ENCODE peak calls at places on chromosomes 12 and 14, in seven cellular contexts. E, V, Y, M, G, D and X are unnamed samples.

GRCh38 chr12:114679942-114680341 is 4.0 kb downstream of the TBX3 start:
- DNase-seq in Y (no peak), V (no peak), D (no peak), G (no peak), M (no peak), E (no peak), X (no peak)

GRCh38 chr12:54230555-54230954 is 41.8 kb upstream of the SMUG1 start:
- DNase-seq in E (no peak), G (no peak), Y (no peak), D (no peak), M (peak; percentile 45), V (no peak), X (no peak)

GRCh38 chr12:24125280-24125679 is 175.8 kb upstream of the SOX5 start:
- DNase-seq in E (no peak), V (no peak), D (no peak), M (no peak), G (no peak), Y (no peak), X (no peak)

GRCh38 chr14:32472512-32473472 is 143.7 kb downstream of the AKAP6 start:
- DNase-seq in M (peak; percentile 52), G (no peak), V (peak; percentile 67), D (peak; percentile 74), E (no peak), Y (no peak), X (peak; percentile 69)

GRCh38 chr14:65003394-65003793 is 16.7 kb downstream of the FNTB start:
- DNase-seq in M (no peak), D (no peak), V (no peak), Y (no peak), G (no peak), E (no peak), X (no peak)

GRCh38 chr12:4169959-4170358 is 103.6 kb upstream of the CCND2 start:
- DNase-seq in D (no peak), E (no peak), Y (no peak), M (no peak), V (no peak), G (no peak), X (no peak)

GRCh38 chr12:46459881-46460545 is 87.4 kb upstream of the SLC38A2 start:
- DNase-seq in V (no peak), M (no peak), D (no peak), G (no peak), E (peak; percentile 24), Y (peak; percentile 25), X (no peak)

GRCh38 chr14:92922883-92923743 is at the start of gene CHGA:
- DNase-seq in D (peak; percentile 8), E (no peak), Y (peak; percentile 37), M (peak; percentile 40), V (no peak), G (peak; percentile 85), X (peak; percentile 52)

GRCh38 chr14:31880935-31881334 is 196.2 kb upstream of the ARHGAP5 start:
- DNase-seq in M (peak; percentile 34), E (no peak), D (peak; percentile 95), G (no peak), V (peak; percentile 89), Y (no peak), X (peak; percentile 84)

GRCh38 chr14:32352631-32353030 is 23.5 kb downstream of the AKAP6 start:
- DNase-seq in G (no peak), E (no peak), M (no peak), D (peak; percentile 68), Y (no peak), V (peak; percentile 34), X (peak; percentile 45)

GRCh38 chr12:83153156-83153555 is 466.4 kb downstream of the TMTC2 start:
- DNase-seq in V (no peak), M (no peak), D (no peak), G (no peak), Y (no peak), E (no peak), X (no peak)

GRCh38 chr14:77574446-77575125 is 41.9 kb downstream of the SPTLC2 start:
- DNase-seq in D (peak; percentile 22), G (no peak), Y (no peak), M (no peak), V (peak; percentile 30), E (no peak), X (no peak)

GRCh38 chr12:49956663-49957569 is 4.8 kb upstream of the AQP5 start:
- DNase-seq in G (peak; percentile 20), M (no peak), D (no peak), V (no peak), E (no peak), Y (no peak), X (no peak)

GRCh38 chr14:31388687-31389413 is 31.5 kb downstream of the HEATR5A start:
- DNase-seq in V (no peak), Y (no peak), M (no peak), E (no peak), G (no peak), D (no peak), X (peak; percentile 93)

GRCh38 chr12:6548556-6549378 is 7.1 kb downstream of the IFFO1 start:
- DNase-seq in Y (no peak), V (peak; percentile 77), M (peak; percentile 45), G (peak; percentile 91), D (peak; percentile 78), E (no peak), X (peak; percentile 83)

GRCh38 chr12:123102781-123103503 is 47.9 kb downstream of the PITPNM2 start:
- DNase-seq in G (no peak), M (no peak), Y (no peak), V (no peak), E (no peak), D (no peak), X (no peak)

GRCh38 chr14:52922656-52923055 is 28.2 kb downstream of the FERMT2 start:
- DNase-seq in G (no peak), V (peak; percentile 77), E (no peak), Y (no peak), D (peak; percentile 83), M (peak; percentile 37), X (peak; percentile 65)

GRCh38 chr12:53502331-53502730 is 1.2 kb downstream of the TARBP2 start:
- DNase-seq in V (no peak), E (no peak), D (no peak), Y (no peak), M (peak; percentile 51), G (no peak), X (peak; percentile 70)

GRCh38 chr14:98953544-98954346 is 318.3 kb downstream of the BCL11B start:
- DNase-seq in E (peak; percentile 90), G (no peak), D (peak; percentile 79), V (peak; percentile 24), Y (no peak), M (no peak), X (peak; percentile 33)

DNA sequence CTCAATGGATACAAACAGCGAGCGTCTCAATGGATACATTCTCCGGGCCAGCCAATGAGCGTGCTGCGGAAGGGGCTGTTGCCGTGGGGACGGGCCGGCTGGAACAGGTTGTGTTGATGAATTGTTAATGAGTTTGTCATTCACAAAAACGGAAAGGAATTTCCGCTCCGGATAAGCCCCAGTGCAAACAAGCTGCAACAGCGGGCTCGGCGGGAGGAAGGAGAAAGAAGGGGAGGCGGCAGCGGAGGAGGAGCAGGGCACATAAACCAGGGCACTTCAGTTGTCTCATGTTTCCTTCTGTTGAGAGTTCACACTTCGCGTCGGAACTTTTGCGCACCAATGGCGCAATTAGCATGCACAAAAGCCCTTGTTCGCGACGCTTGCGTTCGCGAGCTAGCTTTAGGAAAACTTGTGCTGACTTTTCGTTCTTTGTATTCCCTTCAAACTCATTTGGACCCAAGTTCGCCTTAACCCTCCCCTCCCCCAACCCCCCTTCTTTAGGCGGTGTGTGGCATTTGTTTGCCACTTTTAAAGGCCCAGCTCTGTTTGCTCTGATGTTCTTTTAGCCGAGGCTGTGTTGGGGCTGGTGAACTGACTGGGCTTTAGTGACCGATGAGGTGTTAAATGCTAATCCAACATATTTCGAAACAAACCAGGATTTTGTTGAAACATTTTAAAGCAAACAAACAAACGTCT is at the start of gene DUSP6:
- DNase-seq in D (peak; percentile 99), G (peak; percentile 97), Y (peak; percentile 63), V (peak; percentile 100), M (peak; percentile 100), E (peak; percentile 97), X (peak; percentile 100)
- TF ChIP-seq CTCF in D (no peak), G (peak; percentile 11), Y (no peak), V (no peak), M (no peak), E (no peak), X (no peak)

GRCh38 chr14:93951798-93952540 is 24.4 kb downstream of the ASB2 start:
- DNase-seq in M (no peak), E (no peak), G (no peak), V (no peak), D (peak; percentile 13), Y (no peak), X (no peak)

GRCh38 chr14:93952829-93953228 is 23.5 kb downstream of the ASB2 start:
- DNase-seq in E (no peak), G (no peak), M (no peak), Y (no peak), V (no peak), D (no peak), X (no peak)

GRCh38 chr14:93954516-93954830 is 21.9 kb downstream of the ASB2 start:
- DNase-seq in V (no peak), M (no peak), G (no peak), E (no peak), D (no peak), Y (no peak), X (no peak)

GRCh38 chr14:93953739-93954515 is 22.4 kb downstream of the ASB2 start:
- DNase-seq in E (no peak), D (no peak), G (no peak), Y (no peak), V (no peak), M (no peak), X (no peak)

DNA sequence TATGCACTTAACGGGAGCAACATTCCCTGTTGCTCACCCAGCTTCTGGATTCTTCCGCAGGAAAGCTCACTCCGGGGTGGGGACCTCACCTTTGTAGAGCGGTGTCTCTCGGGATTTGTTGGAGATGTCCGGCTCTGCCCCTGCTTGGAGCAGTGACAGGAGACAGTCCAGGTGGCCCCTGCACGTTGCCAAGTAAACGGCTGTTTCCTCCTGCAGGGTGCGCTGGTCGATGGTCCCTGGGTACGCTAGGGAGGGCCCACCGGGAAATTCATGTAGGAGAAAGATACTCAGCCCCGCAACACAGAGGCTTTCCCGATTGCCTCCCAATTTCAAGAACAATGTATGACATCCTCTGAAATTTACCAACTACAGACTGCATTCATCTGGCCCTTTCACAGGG is 23.1 kb downstream of the ASB2 start:
- DNase-seq in D (no peak), E (no peak), G (no peak), M (no peak), V (no peak), Y (peak; percentile 49), X (no peak)
- TF ChIP-seq CTCF in D (no peak), E (no peak), G (peak; percentile 8), M (no peak), V (no peak), Y (peak; percentile 73), X (peak; percentile 5)

GRCh38 chr12:57397441-57397840 is 33.4 kb downstream of the R3HDM2 start:
- DNase-seq in G (no peak), E (no peak), V (no peak), M (no peak), D (no peak), Y (no peak), X (no peak)
- TF ChIP-seq CTCF in G (no peak), E (no peak), V (peak; percentile 20), M (no peak), D (no peak), Y (no peak), X (no peak)

DNA sequence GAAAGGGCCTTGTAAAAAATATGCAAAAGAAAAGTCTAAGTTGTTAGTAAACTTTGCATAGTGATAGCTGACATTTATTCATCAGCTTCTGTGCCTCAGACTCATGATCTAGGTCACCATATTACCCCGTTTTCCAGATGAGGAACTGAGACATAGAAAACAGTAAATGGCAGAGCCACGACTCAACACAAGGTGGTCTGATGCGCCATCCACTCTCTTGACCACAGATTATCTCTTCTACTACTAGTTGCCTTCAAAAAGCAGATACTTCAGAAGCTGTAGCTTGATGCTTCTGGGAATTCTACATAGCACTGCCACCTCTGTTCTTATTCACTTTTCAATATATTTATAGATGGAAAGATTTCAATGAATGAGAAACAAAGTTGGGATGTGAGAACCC is 28.2 kb upstream of the PTCSC3 start:
- DNase-seq in V (no peak), E (no peak), G (no peak), D (no peak), M (no peak), Y (no peak), X (no peak)
- TF ChIP-seq CTCF in V (no peak), E (no peak), G (no peak), D (no peak), M (no peak), Y (no peak), X (no peak)